ENCODE peak calls at places on chromosomes 11 and 22, in eight cellular contexts. Q, S, J, I, P, Y, Z and A are unnamed samples.

GRCh38 chr11:118545533-118545932 is 14.5 kb downstream of the TMEM25 start:
- DNase-seq in Q (no peak), Z (no peak), I (no peak), J (no peak), P (no peak), Y (no peak), S (no peak), A (no peak)

GRCh38 chr11:72119188-72119587 is 6.7 kb upstream of the ANAPC15 start:
- DNase-seq in Q (no peak), P (no peak), J (no peak), S (no peak), Z (no peak), Y (no peak), I (no peak), A (no peak)

GRCh38 chr11:40132881-40133280 is 1326.6 kb downstream of the LRRC4C start:
- DNase-seq in Z (no peak), Y (no peak), S (no peak), Q (no peak), I (no peak), P (no peak), J (no peak), A (no peak)

GRCh38 chr22:33895444-33895843 is 24.8 kb downstream of the LARGE1 start:
- DNase-seq in Z (no peak), J (no peak), Y (no peak), P (no peak), I (no peak), Q (no peak), S (no peak), A (no peak)

GRCh38 chr11:8060801-8061554 is 20.0 kb upstream of the TUB start:
- DNase-seq in S (no peak), P (peak), Z (peak), Y (no peak), J (no peak), Q (no peak), I (no peak), A (no peak)

GRCh38 chr11:112085822-112086421 is 634 bp downstream of the TIMM8B start:
- DNase-seq in J (peak), S (peak), Z (no peak), P (peak), Q (no peak), Y (peak), I (no peak), A (no peak)

GRCh38 chr22:40436460-40437431 is 66.4 kb downstream of the SGSM3 start:
- DNase-seq in Z (no peak), J (no peak), I (peak), Y (peak), Q (peak), S (no peak), P (peak), A (no peak)

GRCh38 chr11:123478352-123478986 is 48.4 kb downstream of the GRAMD1B start:
- DNase-seq in P (peak), Z (peak), Y (peak), J (no peak), I (peak), S (peak), Q (peak), A (no peak)

GRCh38 chr11:128906185-128907065 is 15.3 kb downstream of the KCNJ5 start:
- DNase-seq in S (no peak), Q (no peak), J (no peak), P (no peak), Z (no peak), I (no peak), Y (no peak), A (no peak)

GRCh38 chr11:17924713-17925112 is 88.1 kb downstream of the SERGEF start:
- DNase-seq in S (no peak), Y (no peak), J (peak), I (no peak), Z (no peak), Q (no peak), P (no peak), A (no peak)

GRCh38 chr11:125561924-125562323 is 7.4 kb upstream of the EI24 start:
- DNase-seq in Q (no peak), J (no peak), I (no peak), S (no peak), Z (no peak), Y (no peak), P (no peak), A (no peak)

GRCh38 chr11:19326499-19326898 is 85.8 kb upstream of the E2F8 start:
- DNase-seq in Q (no peak), I (no peak), Z (no peak), Y (peak), S (no peak), J (no peak), P (peak), A (no peak)

GRCh38 chr11:44773351-44773965 is 46.7 kb downstream of the TSPAN18 start:
- DNase-seq in Q (no peak), Z (no peak), P (peak), Y (no peak), S (no peak), I (no peak), J (no peak), A (no peak)

GRCh38 chr22:37185646-37186227 is 2.3 kb downstream of the C1QTNF6 start:
- DNase-seq in S (no peak), Y (no peak), Q (no peak), P (no peak), J (peak), Z (peak), I (no peak), A (no peak)

GRCh38 chr11:35138949-35139881 is at the start of gene CD44:
- DNase-seq in Y (peak), P (peak), Q (no peak), J (peak), Z (peak), I (peak), S (peak), A (peak)

GRCh38 chr11:68749501-68750196 is 1.7 kb downstream of the TESMIN start:
- DNase-seq in P (peak), Z (no peak), Y (no peak), I (no peak), J (no peak), S (no peak), Q (no peak), A (no peak)

GRCh38 chr22:31968022-31968421 is 23.7 kb downstream of the YWHAH start:
- DNase-seq in I (no peak), Y (no peak), S (no peak), Z (no peak), Q (no peak), J (no peak), P (no peak), A (no peak)

GRCh38 chr11:3641191-3641590 is 601 bp downstream of the ART5 start:
- DNase-seq in Y (no peak), P (no peak), Z (no peak), S (no peak), J (no peak), I (no peak), Q (no peak), A (no peak)

GRCh38 chr11:110096369-110096976 is 3.3 kb downstream of the ZC3H12C start:
- DNase-seq in P (no peak), Y (no peak), Z (no peak), Q (no peak), S (no peak), J (no peak), I (no peak), A (no peak)

GRCh38 chr11:96241351-96241841 is 101.6 kb downstream of the MAML2 start:
- DNase-seq in Z (no peak), J (no peak), P (no peak), Q (no peak), I (no peak), Y (no peak), S (no peak), A (no peak)
- TF ChIP-seq CTCF in Z (no peak), J (no peak), P (peak), Q (no peak), I (no peak), Y (no peak), S (no peak), A (no peak)

DNA sequence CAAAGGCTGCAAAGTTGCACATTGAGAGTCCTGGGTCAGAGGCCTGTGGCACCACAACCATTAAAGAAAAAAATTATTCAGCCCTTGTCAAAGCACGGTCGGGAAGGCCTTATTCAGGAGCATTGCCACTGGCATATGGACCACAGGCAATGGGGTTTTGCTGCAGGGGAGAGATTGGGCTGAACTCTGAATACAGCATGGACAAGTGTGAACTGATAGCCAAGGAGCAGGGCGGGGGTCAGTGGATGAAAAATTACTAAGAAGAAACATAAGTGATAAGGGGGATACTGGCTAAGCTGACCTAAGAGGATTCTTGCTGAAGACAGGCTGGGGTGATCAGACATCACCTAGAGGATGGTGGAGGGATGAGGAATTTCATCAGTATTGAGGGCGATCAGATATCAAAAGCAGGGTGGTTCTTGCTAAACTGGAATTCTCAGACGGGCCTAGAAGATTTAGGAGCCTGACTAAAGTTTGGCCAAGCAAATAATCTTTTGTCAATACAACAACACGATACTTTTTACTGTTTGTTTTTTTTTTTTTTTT is 3.3 kb upstream of the DGCR8 start:
- DNase-seq in Z (no peak), S (no peak), P (no peak), Q (no peak), I (no peak), Y (no peak), J (peak), A (no peak)
- H3K27ac ChIP-seq in Z (no peak), S (no peak), P (no peak), Q (no peak), I (no peak), Y (no peak), J (no peak), A (no peak)

GRCh38 chr22:50197000-50197800 is 3.6 kb upstream of the SELENOO start:
- DNase-seq in Z (no peak), Y (no peak), J (no peak), Q (no peak), P (no peak), I (no peak), S (no peak), A (no peak)
- TF ChIP-seq POLR2A in Z (no peak), Y (no peak), J (no peak), Q (peak), P (no peak), I (no peak), S (no peak), A (no peak)

GRCh38 chr11:469684-470667 is 19.9 kb downstream of the PTDSS2 start:
- DNase-seq in J (peak), P (peak), Z (peak), I (no peak), Y (peak), Q (no peak), S (peak), A (no peak)
- TF ChIP-seq CTCF in J (peak), P (peak), Z (peak), I (no peak), Y (no peak), Q (no peak), S (peak), A (no peak)

GRCh38 chr11:105298174-105298573 is 158.6 kb upstream of the CARD18 start:
- DNase-seq in Z (no peak), J (no peak), Y (no peak), S (no peak), I (no peak), P (peak), Q (no peak), A (no peak)
- H3K27ac ChIP-seq in Z (no peak), J (no peak), Y (no peak), S (no peak), I (no peak), P (peak), Q (no peak), A (no peak)

DNA sequence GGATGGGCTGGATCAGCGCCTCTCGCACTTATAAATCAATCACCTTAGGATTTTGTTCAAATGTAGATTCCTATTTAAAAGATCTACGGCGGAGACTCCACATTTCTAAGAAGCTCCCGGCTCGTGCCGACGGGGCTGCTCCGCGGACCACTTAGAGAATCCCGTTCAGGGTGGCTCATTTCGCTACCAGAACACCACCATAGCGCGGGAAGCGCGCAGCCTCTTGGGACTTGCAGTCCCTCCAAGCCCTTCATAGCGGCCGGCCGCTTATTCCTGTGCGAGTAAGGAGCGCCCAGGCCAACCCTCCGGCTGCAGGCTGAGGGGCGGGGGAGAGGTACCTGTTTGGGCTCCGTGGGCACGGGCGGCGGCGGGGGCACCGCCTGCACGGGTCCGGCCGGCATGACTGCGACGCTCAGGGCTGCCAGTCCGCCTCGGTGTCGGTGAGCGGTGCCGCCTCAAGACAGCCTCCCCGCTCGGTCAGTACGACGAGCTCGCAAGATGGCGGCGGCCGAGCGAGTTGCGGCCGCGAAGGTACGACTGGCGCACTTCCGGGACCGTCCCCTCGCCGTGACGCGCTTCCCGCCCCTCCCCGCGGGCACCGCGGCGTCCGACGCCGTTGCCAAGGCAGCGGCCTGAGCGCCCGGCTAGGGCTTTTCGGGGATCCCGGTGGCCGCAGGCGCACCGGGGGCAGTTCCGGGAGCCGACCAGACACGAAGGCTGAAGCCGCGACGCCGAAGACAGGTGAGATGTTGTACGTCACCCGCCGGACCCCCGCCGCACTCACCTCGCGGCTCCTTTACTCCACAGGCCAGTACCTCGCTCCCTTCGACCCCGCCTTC is at the start of the genes CCDC157 and SF3A1:
- DNase-seq in J (peak), I (peak), P (peak), Y (peak), Z (peak), S (peak), Q (peak), A (peak)
- TF ChIP-seq POLR2A in J (peak), I (no peak), P (peak), Y (peak), Z (peak), S (no peak), Q (peak), A (no peak)

GRCh38 chr11:83087035-83087434 is 15.3 kb upstream of the RAB30 start:
- DNase-seq in Y (no peak), S (no peak), P (no peak), Z (no peak), J (no peak), I (no peak), Q (no peak), A (no peak)
- TF ChIP-seq CTCF in Y (peak), S (no peak), P (no peak), Z (peak), J (peak), I (peak), Q (peak), A (no peak)

GRCh38 chr11:940496-941135 is 14.9 kb downstream of the AP2A2 start:
- DNase-seq in Z (no peak), S (no peak), I (no peak), P (no peak), J (no peak), Y (no peak), Q (no peak), A (no peak)
- H3K27ac ChIP-seq in Z (no peak), S (no peak), I (no peak), P (no peak), J (peak), Y (peak), Q (no peak), A (no peak)